ENCODE peak calls at places on chromosomes 5 and 9, in ten cellular contexts. K is fibroblast of lung, M is stomach, I is psoas muscle, H is Panc1, B is WERI-Rb-1, P is H7, R is RWPE2, N is cardiac muscle cell, E is brain microvascular endothelial cell. T is an unnamed sample. For H3K36me3, the result is how much of the 10 kb centered on the place peaks cover.

GRCh38 chr5:103010120-103010666 is 109.7 kb downstream of the GIN1 start:
- DNase-seq in H (no peak), I (no peak), P (no peak), K (peak), R (no peak), N (no peak), B (no peak), E (no peak), M (no peak), T (no peak)

GRCh38 chr5:125595095-125595494 is 828.1 kb upstream of the GRAMD2B start:
- DNase-seq in I (peak), N (peak), R (no peak), H (no peak), E (peak), P (no peak), M (peak), B (no peak), K (peak), T (no peak)

GRCh38 chr5:11143456-11144267 is 382.6 kb upstream of the DAP start:
- DNase-seq in K (no peak), R (no peak), N (no peak), M (no peak), P (no peak), H (no peak), I (no peak), E (no peak), B (no peak), T (no peak)

GRCh38 chr5:157188270-157188669 is 7.6 kb downstream of the ITK start:
- DNase-seq in B (no peak), K (no peak), I (no peak), N (no peak), P (no peak), M (no peak), R (no peak), E (no peak), H (no peak), T (no peak)

GRCh38 chr5:134099288-134099872 is 15.1 kb upstream of the TCF7 start:
- DNase-seq in B (no peak), N (no peak), H (no peak), P (no peak), I (no peak), K (no peak), R (no peak), E (no peak), M (peak), T (peak)

GRCh38 chr5:74631088-74631960 is 9.2 kb downstream of the ENC1 start:
- DNase-seq in H (peak), R (no peak), E (peak), I (no peak), K (peak), B (no peak), M (no peak), N (peak), P (peak), T (no peak)

GRCh38 chr5:45225571-45226031 is 416.9 kb downstream of the MRPS30 start:
- DNase-seq in N (no peak), M (no peak), H (no peak), B (no peak), E (no peak), P (peak), K (no peak), I (no peak), R (no peak), T (no peak)

GRCh38 chr9:91714020-91714721 is 235.9 kb downstream of the ROR2 start:
- DNase-seq in I (peak), M (peak), P (peak), H (no peak), B (no peak), N (peak), E (peak), K (peak), R (no peak), T (no peak)

GRCh38 chr9:35673132-35673997 is at the start of gene CA9:
- DNase-seq in R (no peak), K (no peak), H (no peak), M (peak), P (no peak), N (no peak), B (no peak), E (no peak), I (no peak), T (peak)

GRCh38 chr5:67494186-67494842 is 297.7 kb upstream of the CD180 start:
- DNase-seq in I (peak), E (no peak), M (no peak), P (no peak), K (no peak), B (no peak), R (no peak), H (no peak), N (no peak), T (no peak)

GRCh38 chr5:1380910-1381309 is 36.0 kb upstream of the CLPTM1L start:
- DNase-seq in H (no peak), K (no peak), N (no peak), E (no peak), R (no peak), I (no peak), B (no peak), P (peak), M (no peak), T (no peak)

GRCh38 chr5:143183989-143184388 is 219.5 kb downstream of the NR3C1 start:
- DNase-seq in R (no peak), N (no peak), B (no peak), I (no peak), H (no peak), E (no peak), K (no peak), M (no peak), P (no peak), T (no peak)

GRCh38 chr5:170572453-170572852 is 68.6 kb downstream of the KCNIP1 start:
- DNase-seq in R (peak), E (no peak), H (no peak), P (no peak), N (no peak), I (no peak), B (no peak), K (no peak), M (no peak), T (no peak)

GRCh38 chr5:91443028-91443427 is 59.9 kb upstream of the ARRDC3 start:
- DNase-seq in P (no peak), N (no peak), E (peak), R (no peak), I (no peak), M (no peak), B (no peak), H (no peak), K (peak), T (no peak)

GRCh38 chr5:149363936-149364335 is 6.1 kb downstream of the PCYOX1L start:
- DNase-seq in H (no peak), N (no peak), E (no peak), M (no peak), I (no peak), P (no peak), B (no peak), R (no peak), K (no peak), T (no peak)

GRCh38 chr9:22114956-22115355 is 105.9 kb upstream of the CDKN2B start:
- DNase-seq in E (no peak), K (no peak), I (no peak), H (no peak), B (no peak), P (no peak), R (no peak), M (no peak), N (no peak), T (no peak)

GRCh38 chr5:26945881-26946280 is 92.5 kb downstream of the CDH9 start:
- DNase-seq in M (no peak), B (no peak), I (no peak), P (no peak), K (no peak), N (no peak), E (no peak), R (no peak), H (no peak), T (no peak)

GRCh38 chr9:63817622-63818518 is 1467.1 kb downstream of the FOXD4L5 start:
- DNase-seq in B (peak), E (peak), K (peak), N (peak), M (peak), I (peak), H (no peak), P (peak), R (peak), T (peak)

GRCh38 chr9:108271646-108272349 is 584.0 kb downstream of the ACTL7B start:
- DNase-seq in H (peak), I (no peak), M (peak), K (peak), E (peak), N (peak), B (peak), P (peak), R (no peak), T (peak)

GRCh38 chr5:3393122-3393963 is 202.3 kb upstream of the IRX1 start:
- DNase-seq in B (no peak), M (no peak), N (no peak), H (no peak), E (no peak), P (no peak), R (no peak), I (no peak), K (no peak), T (no peak)

GRCh38 chr5:83474986-83475385 is 3.4 kb downstream of the VCAN start:
- DNase-seq in H (no peak), N (no peak), R (no peak), B (no peak), K (no peak), E (no peak), P (peak), M (no peak), I (no peak), T (no peak)
- H3K4me3 ChIP-seq in H (peak), N (peak), R (peak), B (peak), K (peak), E (peak), P (peak), M (peak), I (peak), T (no peak)

GRCh38 chr9:130854086-130854485 is 19.0 kb downstream of the ABL1 start:
- DNase-seq in P (no peak), I (no peak), H (no peak), M (no peak), R (no peak), K (no peak), N (peak), B (no peak), E (no peak), T (no peak)
- H3K36me3 ChIP-seq in P (under half), I (under half), H (under half), M (half or more), R (under half), K (under half), N (under half), B (half or more), E (half or more), T (under half)

GRCh38 chr5:126972062-126972895 is 58.1 kb downstream of the MARCHF3 start:
- DNase-seq in P (no peak), M (no peak), H (no peak), K (peak), N (peak), E (no peak), B (no peak), R (no peak), I (no peak), T (peak)
- H3K4me3 ChIP-seq in P (no peak), M (no peak), H (no peak), K (no peak), N (no peak), E (no peak), B (no peak), R (no peak), I (no peak), T (no peak)

GRCh38 chr9:76707510-76707909 is 56.7 kb upstream of the PCA3 start:
- DNase-seq in I (no peak), P (no peak), R (no peak), K (no peak), E (no peak), H (no peak), N (no peak), M (no peak), B (no peak), T (no peak)
- H3K36me3 ChIP-seq in I (under half), P (under half), R (under half), K (under half), E (under half), H (under half), N (under half), M (under half), B (under half), T (under half)

DNA sequence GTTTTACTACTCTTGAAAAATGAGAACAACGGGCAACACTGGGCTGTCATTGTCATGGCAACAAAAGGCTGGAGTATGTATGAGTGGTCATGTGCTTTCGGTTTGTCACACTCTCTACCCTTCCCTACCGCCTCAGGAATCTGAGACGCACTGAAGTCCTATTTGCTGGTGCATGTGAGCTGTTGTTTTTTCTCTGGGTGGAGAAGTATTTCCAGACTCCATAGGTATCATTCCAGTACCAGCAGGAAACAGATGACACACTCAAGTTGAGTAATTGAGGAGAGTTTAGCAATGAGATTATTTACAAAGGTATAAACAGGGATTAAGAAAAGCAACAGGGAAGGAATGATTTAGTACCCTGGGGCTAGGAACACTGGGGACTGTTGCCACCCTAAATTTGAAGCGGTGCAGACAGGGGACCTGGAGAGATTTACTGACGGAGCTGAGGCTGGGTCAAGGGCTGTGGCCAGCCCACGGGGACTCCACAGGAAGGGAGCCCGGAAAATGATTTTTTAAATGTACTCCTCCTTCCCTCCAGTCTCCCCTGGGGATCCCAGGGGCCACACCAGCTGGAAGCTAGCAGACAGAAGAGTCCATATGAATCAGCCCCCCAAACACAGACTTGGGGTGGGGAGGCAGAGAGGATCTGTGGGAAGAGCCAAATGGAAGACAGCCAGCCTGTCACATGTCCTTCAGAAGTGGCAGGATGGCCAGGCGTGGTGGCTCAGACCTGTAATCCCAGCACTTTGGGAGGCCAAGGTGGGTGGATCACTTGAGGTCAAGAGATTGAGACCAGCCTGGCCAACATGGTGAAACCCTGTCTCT is 13.2 kb upstream of the ZBTB43 start:
- DNase-seq in P (no peak), M (no peak), B (no peak), K (peak), N (peak), H (peak), R (no peak), I (no peak), E (peak), T (peak)
- H3K4me3 ChIP-seq in P (no peak), M (no peak), B (no peak), K (no peak), N (no peak), H (no peak), R (no peak), I (no peak), E (no peak), T (no peak)

DNA sequence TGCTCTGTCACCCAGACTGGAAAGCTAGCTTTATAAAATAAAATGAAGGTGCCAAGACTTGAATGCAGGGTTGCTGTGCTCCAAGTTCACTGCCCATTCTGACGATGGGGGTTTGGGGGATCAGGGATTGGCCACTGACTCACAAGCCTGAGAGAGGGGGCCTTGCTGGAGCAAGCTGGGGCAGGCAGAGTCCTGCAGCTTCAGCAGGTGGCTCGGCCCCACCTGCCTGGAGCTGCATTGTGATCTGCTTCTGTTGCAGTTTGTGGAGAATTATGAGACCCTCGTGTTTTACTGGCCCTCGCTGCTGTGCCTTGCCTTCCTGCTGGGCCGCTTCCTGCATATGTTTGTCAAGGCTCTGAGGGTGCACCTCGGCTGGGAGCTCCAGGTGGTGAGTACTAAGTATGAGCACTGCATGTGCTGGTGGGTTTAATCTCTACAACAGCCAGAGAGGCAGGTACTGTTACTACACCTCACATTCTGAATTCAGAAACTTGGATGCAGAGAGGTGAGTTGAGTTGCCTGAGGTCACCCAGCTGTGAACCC is 31.1 kb upstream of the CCDC180 start:
- DNase-seq in B (no peak), P (peak), R (no peak), M (no peak), N (no peak), I (no peak), K (no peak), H (no peak), E (no peak), T (no peak)
- H3K36me3 ChIP-seq in B (under half), P (under half), R (under half), M (under half), N (under half), I (under half), K (under half), H (under half), E (under half), T (under half)

DNA sequence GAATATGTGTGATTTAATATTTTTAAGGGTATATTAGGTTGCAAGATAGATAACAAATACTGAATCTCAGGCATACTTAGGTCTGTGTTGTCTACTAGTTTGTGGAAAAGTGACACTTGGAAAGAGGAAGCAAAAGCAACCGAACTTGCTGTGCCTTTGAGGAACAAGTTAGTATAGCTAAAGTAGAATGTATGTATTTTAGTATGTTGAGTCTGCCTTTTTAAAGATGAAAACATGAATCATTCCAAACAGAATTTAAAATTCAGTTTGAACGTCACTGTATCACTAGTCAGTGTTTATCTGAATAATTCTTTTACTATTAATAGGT is 12.9 kb downstream of the TLE4 start:
- DNase-seq in N (no peak), K (no peak), P (no peak), M (no peak), R (no peak), H (no peak), B (no peak), I (no peak), E (no peak), T (no peak)
- H3K4me3 ChIP-seq in N (no peak), K (no peak), P (no peak), M (no peak), R (no peak), H (no peak), B (no peak), I (peak), E (no peak), T (no peak)

GRCh38 chr9:132628746-132629145 is 41.0 kb downstream of the DDX31 start:
- DNase-seq in I (no peak), N (no peak), E (no peak), P (no peak), M (no peak), H (no peak), K (no peak), B (no peak), R (no peak), T (no peak)

GRCh38 chr9:132630116-132630515 is 39.7 kb downstream of the DDX31 start:
- DNase-seq in H (no peak), I (no peak), K (no peak), R (no peak), B (no peak), P (no peak), N (no peak), E (no peak), M (no peak), T (no peak)

GRCh38 chr9:132630811-132631210 is 39.0 kb downstream of the DDX31 start:
- DNase-seq in M (no peak), E (no peak), R (peak), H (no peak), K (no peak), N (no peak), I (no peak), B (no peak), P (no peak), T (no peak)

GRCh38 chr9:132627594-132627993 is 42.2 kb downstream of the DDX31 start:
- DNase-seq in I (no peak), N (no peak), P (no peak), H (no peak), R (no peak), M (no peak), K (no peak), E (no peak), B (no peak), T (no peak)

DNA sequence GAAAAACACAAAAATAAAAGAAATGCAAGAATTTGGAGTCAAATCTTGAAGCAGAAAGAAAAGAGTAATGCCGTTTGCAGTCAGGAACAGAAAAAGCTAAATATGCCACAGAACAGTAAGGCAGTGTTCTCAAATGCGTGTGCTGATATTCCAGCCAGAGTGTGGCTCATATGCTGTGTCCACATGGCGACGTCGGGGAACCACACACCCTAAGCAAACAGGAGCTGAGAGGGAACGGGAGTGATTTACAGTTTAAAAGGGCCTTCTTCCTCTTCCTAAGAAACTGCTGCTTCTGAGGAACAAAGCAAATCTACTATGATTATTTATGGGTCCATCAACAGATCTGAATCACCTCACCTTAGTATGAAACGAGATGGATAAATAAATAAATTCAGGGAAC is 42.7 kb downstream of the DDX31 start:
- DNase-seq in R (no peak), E (no peak), N (no peak), B (no peak), H (no peak), M (peak), I (no peak), P (no peak), K (no peak), T (no peak)
- H3K36me3 ChIP-seq in R (under half), E (under half), N (under half), B (under half), H (under half), M (half or more), I (half or more), P (under half), K (under half), T (under half)

T was measured in small intestine.